ENCODE peak calls at places on chromosomes 1 and 21, in eight cellular contexts. Y is OCI-LY7, P is neural progenitor cell, H is PC-3, X is HCT116, V is GM23248, O is SK-N-SH, I is MM.1S. F is an unnamed sample. For H3K9me3, the result is how much of the 10 kb centered on the place peaks cover.

GRCh38 chr1:94863297-94863911 is 43.2 kb downstream of the SLC44A3 start:
- DNase-seq in P (no peak), Y (no peak), X (peak), O (no peak), V (peak), I (no peak), H (peak), F (peak)

GRCh38 chr1:225146478-225146877 is 217.0 kb downstream of the DNAH14 start:
- DNase-seq in O (peak), X (no peak), P (peak), I (no peak), V (no peak), Y (no peak), H (no peak), F (no peak)

GRCh38 chr1:228378453-228379164 is 28.0 kb downstream of the TRIM11 start:
- DNase-seq in Y (peak), V (peak), X (peak), O (peak), I (no peak), P (peak), H (peak), F (peak)

GRCh38 chr1:235067396-235068154 is 61.1 kb downstream of the TOMM20 start:
- DNase-seq in O (no peak), H (peak), X (peak), V (peak), P (no peak), Y (no peak), I (no peak), F (peak)

GRCh38 chr1:193486671-193487229 is 300.3 kb upstream of the B3GALT2 start:
- DNase-seq in Y (peak), H (no peak), X (no peak), I (peak), O (no peak), P (no peak), V (no peak), F (no peak)

GRCh38 chr1:209642817-209643216 is 9.4 kb downstream of the LAMB3 start:
- DNase-seq in Y (no peak), O (no peak), V (no peak), I (no peak), H (no peak), X (no peak), P (no peak), F (no peak)

GRCh38 chr1:18934205-18935000 is 22.1 kb downstream of the IFFO2 start:
- DNase-seq in O (no peak), Y (no peak), H (no peak), X (no peak), V (no peak), P (no peak), I (no peak), F (no peak)

GRCh38 chr1:54486864-54487263 is 61.2 kb upstream of the ACOT11 start:
- DNase-seq in P (peak), Y (peak), I (no peak), V (no peak), H (no peak), O (no peak), X (no peak), F (peak)

GRCh38 chr1:18937539-18937938 is 18.9 kb downstream of the IFFO2 start:
- DNase-seq in H (no peak), P (no peak), X (no peak), O (no peak), Y (no peak), I (no peak), V (no peak), F (no peak)

GRCh38 chr1:11927866-11928592 is 1.8 kb upstream of the KIAA2013 start:
- DNase-seq in Y (no peak), V (peak), P (no peak), I (no peak), O (no peak), H (peak), X (no peak), F (no peak)

GRCh38 chr1:26353976-26354820 is at the start of gene CRYBG2:
- DNase-seq in Y (no peak), P (no peak), H (peak), X (peak), O (no peak), I (no peak), V (no peak), F (peak)

GRCh38 chr1:26351591-26352337 is 2.2 kb downstream of the CRYBG2 start:
- DNase-seq in P (peak), H (peak), O (no peak), V (peak), Y (no peak), I (no peak), X (peak), F (peak)

GRCh38 chr1:26350701-26351590 is 3.0 kb downstream of the CRYBG2 start:
- DNase-seq in O (no peak), I (no peak), P (peak), Y (no peak), X (peak), V (no peak), H (peak), F (peak)

GRCh38 chr1:26353210-26353859 is 595 bp downstream of the CRYBG2 start:
- DNase-seq in O (no peak), H (peak), P (no peak), V (no peak), I (no peak), X (no peak), Y (no peak), F (no peak)

DNA sequence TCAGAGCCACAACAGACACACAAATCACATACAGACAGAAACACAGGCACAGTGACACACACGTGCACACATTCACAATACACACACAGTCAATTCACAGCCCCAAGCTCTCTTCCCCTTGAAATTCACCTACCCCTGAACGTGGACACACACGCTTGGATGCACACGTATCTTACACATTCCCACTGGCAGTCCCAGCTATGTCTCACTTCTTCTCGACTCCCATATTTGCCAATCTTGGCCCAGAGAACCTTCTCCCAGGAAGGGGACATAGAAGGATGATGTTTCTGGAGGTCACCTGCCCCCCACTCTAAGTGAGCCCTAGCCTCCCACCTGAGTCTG is 1.6 kb downstream of the CRYBG2 start:
- DNase-seq in Y (no peak), V (no peak), X (no peak), I (no peak), P (no peak), H (no peak), O (no peak), F (no peak)
- TF ChIP-seq EZH2phosphoT487 in Y (no peak), V (no peak), X (no peak), I (no peak), P (no peak), H (no peak), O (no peak), F (no peak)

GRCh38 chr1:113990541-113990940 is 11.3 kb downstream of the OLFML3 start:
- DNase-seq in I (no peak), P (no peak), O (no peak), V (no peak), X (no peak), H (no peak), Y (no peak), F (no peak)

GRCh38 chr1:113990966-113991365 is 11.7 kb downstream of the OLFML3 start:
- DNase-seq in H (no peak), P (no peak), I (no peak), O (no peak), V (no peak), Y (no peak), X (no peak), F (no peak)

GRCh38 chr1:113993072-113993471 is 13.8 kb downstream of the OLFML3 start:
- DNase-seq in H (no peak), X (no peak), O (no peak), P (no peak), V (no peak), I (no peak), Y (no peak), F (no peak)

GRCh38 chr1:113993766-113994165 is 14.5 kb downstream of the OLFML3 start:
- DNase-seq in X (no peak), V (no peak), H (no peak), Y (no peak), O (no peak), I (no peak), P (no peak), F (no peak)

DNA sequence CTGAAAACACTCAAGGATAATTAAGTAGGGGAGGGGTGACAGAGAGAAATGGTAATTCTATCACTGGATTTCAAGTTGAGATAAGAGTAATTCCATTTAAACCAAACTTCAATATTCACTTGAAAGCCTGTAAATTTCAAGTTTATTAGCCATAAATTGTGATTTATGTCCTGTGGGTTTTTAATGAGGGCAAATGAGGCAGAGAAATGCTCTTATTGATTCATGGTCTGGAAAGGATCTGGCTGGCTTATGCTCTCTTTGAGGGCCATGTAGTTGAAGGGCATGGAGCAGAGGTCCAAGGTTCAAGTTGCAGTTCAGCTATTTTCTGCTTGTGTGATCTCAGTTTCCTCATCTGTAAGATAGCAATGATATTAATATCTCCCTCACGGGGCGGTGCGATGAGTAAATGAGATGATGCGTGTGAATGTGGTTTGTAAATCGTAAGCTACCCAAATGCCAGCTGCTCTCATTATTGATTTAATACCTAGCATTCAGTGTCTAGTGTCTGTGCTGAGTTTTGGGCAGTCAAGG is 12.3 kb downstream of the OLFML3 start:
- DNase-seq in Y (no peak), O (no peak), P (no peak), I (no peak), H (no peak), X (no peak), V (no peak), F (no peak)
- H3K9me3 ChIP-seq in Y (under half), O (under half), P (under half), I (under half), H (under half), X (under half), V (under half), F (under half)

DNA sequence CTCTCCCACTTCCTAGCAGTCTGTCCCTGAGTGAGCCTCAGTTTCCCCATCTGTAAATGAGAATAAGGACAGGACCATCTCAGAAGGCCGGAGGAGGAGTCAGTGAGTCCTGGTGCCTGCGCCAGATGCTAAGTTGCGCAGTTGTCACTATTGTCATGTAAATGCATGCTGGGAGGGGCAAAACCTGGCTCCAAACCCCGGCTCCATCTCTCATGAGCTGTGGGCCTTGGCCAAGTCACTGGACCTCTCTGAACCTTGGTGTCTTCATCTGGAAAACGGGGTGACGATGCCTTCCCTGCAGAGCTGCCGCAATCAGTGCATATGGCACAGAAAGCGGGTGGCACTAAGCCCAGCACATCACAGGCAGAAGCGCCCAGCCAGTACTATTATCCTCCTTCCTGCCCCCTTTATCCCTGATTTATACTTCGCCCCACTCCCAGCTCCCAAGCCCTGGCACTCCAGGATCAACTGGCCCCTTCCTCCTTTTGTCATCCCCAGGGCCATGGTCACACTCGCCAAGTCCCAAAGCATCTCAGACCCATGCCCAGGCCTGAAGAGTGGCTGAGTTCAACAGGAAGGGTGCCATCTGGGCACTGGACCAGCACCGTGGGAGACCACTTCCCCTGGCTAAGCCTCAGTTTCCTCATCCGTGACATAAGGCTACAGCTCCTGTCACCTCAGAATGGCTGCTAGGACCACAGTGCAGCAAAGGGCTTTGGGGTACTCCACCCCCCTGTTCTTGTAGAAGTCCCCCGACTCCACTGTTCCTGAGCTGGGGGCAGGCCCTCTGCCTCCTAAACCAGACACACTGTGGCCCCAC is 4.3 kb upstream of the PLEKHG5 start:
- DNase-seq in X (no peak), P (no peak), I (no peak), V (no peak), Y (no peak), O (no peak), H (no peak), F (no peak)
- TF ChIP-seq EZH2phosphoT487 in X (no peak), P (no peak), I (no peak), V (no peak), Y (no peak), O (no peak), H (no peak), F (no peak)

GRCh38 chr21:38227401-38227800 is 29.4 kb upstream of the KCNJ15 start:
- DNase-seq in I (no peak), V (no peak), X (no peak), P (no peak), O (no peak), Y (no peak), H (no peak), F (no peak)

GRCh38 chr21:38228115-38228514 is 28.7 kb upstream of the KCNJ15 start:
- DNase-seq in P (no peak), H (peak), X (no peak), Y (no peak), I (no peak), V (no peak), O (no peak), F (no peak)

GRCh38 chr21:38223893-38224540 is 32.8 kb upstream of the KCNJ15 start:
- DNase-seq in I (no peak), V (no peak), O (no peak), H (peak), P (peak), X (peak), Y (peak), F (no peak)

GRCh38 chr21:38234395-38235142 is 22.2 kb upstream of the KCNJ15 start:
- DNase-seq in O (no peak), Y (no peak), P (no peak), I (no peak), V (no peak), H (peak), X (no peak), F (peak)

GRCh38 chr21:38229260-38229877 is 27.4 kb upstream of the KCNJ15 start:
- DNase-seq in X (no peak), H (peak), O (no peak), I (no peak), Y (peak), P (peak), V (no peak), F (no peak)
- H3K9me3 ChIP-seq in X (under half), H (half or more), O (under half), I (under half), Y (under half), P (under half), V (under half), F (under half)

GRCh38 chr1:189567890-189568289 is 909.8 kb downstream of the BRINP3 start:
- DNase-seq in H (no peak), O (no peak), V (no peak), Y (no peak), X (no peak), P (no peak), I (no peak), F (no peak)
- TF ChIP-seq EZH2phosphoT487 in H (no peak), O (no peak), V (no peak), Y (no peak), X (no peak), P (no peak), I (no peak), F (no peak)

GRCh38 chr1:152728986-152729385 is 21.0 kb downstream of the LCE4A start:
- DNase-seq in Y (no peak), I (no peak), O (no peak), V (no peak), P (no peak), X (no peak), H (no peak), F (no peak)

GRCh38 chr1:152725261-152725660 is 17.3 kb downstream of the LCE4A start:
- DNase-seq in I (no peak), V (peak), O (no peak), P (no peak), X (no peak), H (no peak), Y (no peak), F (no peak)
- H3K9me3 ChIP-seq in I (under half), V (under half), O (under half), P (under half), X (under half), H (under half), Y (under half), F (under half)

GRCh38 chr1:107900083-107900945 is 64.7 kb downstream of the VAV3 start:
- DNase-seq in V (no peak), I (no peak), Y (peak), O (no peak), H (no peak), X (no peak), P (no peak), F (no peak)

GRCh38 chr1:107895403-107896181 is 69.4 kb downstream of the VAV3 start:
- DNase-seq in P (no peak), X (no peak), I (no peak), Y (peak), H (no peak), V (no peak), O (no peak), F (no peak)

GRCh38 chr1:107896946-107897345 is 68.0 kb downstream of the VAV3 start:
- DNase-seq in V (no peak), O (no peak), X (no peak), P (no peak), Y (peak), I (no peak), H (no peak), F (no peak)

GRCh38 chr1:107899655-107900054 is 65.3 kb downstream of the VAV3 start:
- DNase-seq in Y (no peak), H (no peak), V (no peak), P (no peak), I (no peak), O (no peak), X (no peak), F (no peak)

GRCh38 chr1:107897428-107898339 is 67.3 kb downstream of the VAV3 start:
- DNase-seq in H (no peak), O (no peak), V (no peak), I (no peak), X (no peak), Y (peak), P (no peak), F (no peak)
- TF ChIP-seq EZH2phosphoT487 in H (no peak), O (no peak), V (no peak), I (no peak), X (no peak), Y (no peak), P (no peak), F (no peak)

GRCh38 chr1:180387413-180387812 is 115.0 kb downstream of the ACBD6 start:
- DNase-seq in V (no peak), I (no peak), Y (no peak), O (no peak), X (no peak), H (no peak), P (no peak), F (no peak)

GRCh38 chr1:180386740-180387367 is 115.5 kb downstream of the ACBD6 start:
- DNase-seq in X (no peak), H (no peak), P (no peak), Y (no peak), I (no peak), O (no peak), V (no peak), F (no peak)

GRCh38 chr1:180382326-180383115 is 119.9 kb downstream of the ACBD6 start:
- DNase-seq in P (no peak), O (no peak), V (peak), I (no peak), X (no peak), Y (no peak), H (peak), F (no peak)

GRCh38 chr1:180384606-180385005 is 117.8 kb downstream of the ACBD6 start:
- DNase-seq in H (no peak), Y (no peak), V (no peak), O (no peak), X (no peak), P (no peak), I (no peak), F (no peak)

GRCh38 chr1:180385144-180385543 is 117.2 kb downstream of the ACBD6 start:
- DNase-seq in Y (no peak), X (no peak), H (no peak), I (no peak), O (no peak), V (no peak), P (no peak), F (no peak)
- H3K9me3 ChIP-seq in Y (under half), X (under half), H (under half), I (under half), O (under half), V (under half), P (under half), F (under half)

GRCh38 chr1:9151326-9151860 is 22.5 kb upstream of the GPR157 start:
- DNase-seq in I (no peak), P (no peak), H (no peak), O (no peak), V (peak), Y (no peak), X (no peak), F (no peak)
- TF ChIP-seq EZH2phosphoT487 in I (no peak), P (no peak), H (no peak), O (no peak), V (no peak), Y (no peak), X (no peak), F (no peak)

DNA sequence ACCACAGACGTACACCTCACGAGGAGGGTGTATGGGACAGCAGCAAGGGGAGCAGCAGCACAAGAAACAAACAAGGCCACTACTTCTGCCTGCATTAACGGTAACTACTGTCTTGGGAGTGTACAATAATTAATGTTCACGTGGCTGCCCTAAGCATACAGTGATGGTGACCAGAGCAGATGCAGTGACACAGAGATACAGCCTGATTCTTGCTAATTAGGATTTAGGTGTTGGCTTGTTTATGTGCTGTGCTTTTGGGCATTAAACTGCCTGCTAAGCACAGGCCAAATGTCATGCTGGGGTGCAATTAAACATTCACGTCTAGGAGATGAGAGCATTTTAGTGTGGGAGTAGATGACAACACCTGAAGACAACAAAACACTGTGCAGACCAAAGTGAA is 7.2 kb downstream of the ZNF669 start:
- DNase-seq in Y (no peak), I (no peak), H (no peak), X (no peak), V (no peak), O (no peak), P (no peak), F (no peak)
- H3K9me3 ChIP-seq in Y (under half), I (under half), H (under half), X (under half), V (under half), O (under half), P (under half), F (under half)